ENCODE peak calls at places on chromosomes 11 and 22, in seven cellular contexts. One of them, this sample, is unnamed.

GRCh38 chr11:96324912-96325311 is 18.1 kb downstream of the MAML2 start:
- DNase-seq in fibroblast of the aortic adventitia: peak
- DNase-seq in left ventricle myocardium inferior: no peak
- DNase-seq in gastrocnemius medialis: no peak
- DNase-seq in nephron progenitor cell: no peak
- DNase-seq in CD8-positive, alpha-beta T cell: no peak
- DNase-seq in H1: no peak
- DNase-seq in this sample: no peak

GRCh38 chr11:45449036-45449601 is 163.0 kb upstream of the SYT13 start:
- DNase-seq in fibroblast of the aortic adventitia: no peak
- DNase-seq in left ventricle myocardium inferior: no peak
- DNase-seq in gastrocnemius medialis: no peak
- DNase-seq in nephron progenitor cell: no peak
- DNase-seq in CD8-positive, alpha-beta T cell: no peak
- DNase-seq in H1: no peak
- DNase-seq in this sample: no peak

GRCh38 chr11:11078344-11078743 is 220.5 kb upstream of the ZBED5 start:
- DNase-seq in fibroblast of the aortic adventitia: peak
- DNase-seq in left ventricle myocardium inferior: no peak
- DNase-seq in gastrocnemius medialis: no peak
- DNase-seq in nephron progenitor cell: no peak
- DNase-seq in CD8-positive, alpha-beta T cell: no peak
- DNase-seq in H1: no peak
- DNase-seq in this sample: no peak

GRCh38 chr22:37225481-37225880 is 13.2 kb upstream of the SSTR3 start:
- DNase-seq in fibroblast of the aortic adventitia: no peak
- DNase-seq in left ventricle myocardium inferior: no peak
- DNase-seq in gastrocnemius medialis: no peak
- DNase-seq in nephron progenitor cell: no peak
- DNase-seq in CD8-positive, alpha-beta T cell: no peak
- DNase-seq in H1: no peak
- DNase-seq in this sample: no peak

GRCh38 chr11:61477734-61478148 is 30.8 kb upstream of the LRRC10B start:
- DNase-seq in fibroblast of the aortic adventitia: peak
- DNase-seq in left ventricle myocardium inferior: peak
- DNase-seq in gastrocnemius medialis: peak
- DNase-seq in nephron progenitor cell: peak
- DNase-seq in CD8-positive, alpha-beta T cell: peak
- DNase-seq in H1: peak
- DNase-seq in this sample: peak

GRCh38 chr11:62012451-62013265 is 45.2 kb upstream of the FTH1 start:
- DNase-seq in fibroblast of the aortic adventitia: peak
- DNase-seq in left ventricle myocardium inferior: no peak
- DNase-seq in gastrocnemius medialis: no peak
- DNase-seq in nephron progenitor cell: no peak
- DNase-seq in CD8-positive, alpha-beta T cell: no peak
- DNase-seq in H1: no peak
- DNase-seq in this sample: no peak

GRCh38 chr11:83970061-83970671 is 684.0 kb upstream of the CCDC90B start:
- DNase-seq in fibroblast of the aortic adventitia: no peak
- DNase-seq in left ventricle myocardium inferior: no peak
- DNase-seq in gastrocnemius medialis: no peak
- DNase-seq in nephron progenitor cell: no peak
- DNase-seq in CD8-positive, alpha-beta T cell: no peak
- DNase-seq in H1: no peak
- DNase-seq in this sample: no peak

GRCh38 chr11:64674774-64675173 is 48.2 kb downstream of the NRXN2 start:
- DNase-seq in fibroblast of the aortic adventitia: no peak
- DNase-seq in left ventricle myocardium inferior: no peak
- DNase-seq in gastrocnemius medialis: no peak
- DNase-seq in nephron progenitor cell: no peak
- DNase-seq in CD8-positive, alpha-beta T cell: no peak
- DNase-seq in H1: no peak
- DNase-seq in this sample: no peak

GRCh38 chr22:35413624-35414023 is 13.7 kb downstream of the MCM5 start:
- DNase-seq in fibroblast of the aortic adventitia: no peak
- DNase-seq in left ventricle myocardium inferior: no peak
- DNase-seq in gastrocnemius medialis: no peak
- DNase-seq in nephron progenitor cell: no peak
- DNase-seq in CD8-positive, alpha-beta T cell: no peak
- DNase-seq in H1: no peak
- DNase-seq in this sample: no peak

GRCh38 chr11:130403301-130403804 is 25.1 kb downstream of the ADAMTS8 start:
- DNase-seq in fibroblast of the aortic adventitia: peak
- DNase-seq in left ventricle myocardium inferior: peak
- DNase-seq in gastrocnemius medialis: no peak
- DNase-seq in nephron progenitor cell: no peak
- DNase-seq in CD8-positive, alpha-beta T cell: no peak
- DNase-seq in H1: no peak
- DNase-seq in this sample: no peak

DNA sequence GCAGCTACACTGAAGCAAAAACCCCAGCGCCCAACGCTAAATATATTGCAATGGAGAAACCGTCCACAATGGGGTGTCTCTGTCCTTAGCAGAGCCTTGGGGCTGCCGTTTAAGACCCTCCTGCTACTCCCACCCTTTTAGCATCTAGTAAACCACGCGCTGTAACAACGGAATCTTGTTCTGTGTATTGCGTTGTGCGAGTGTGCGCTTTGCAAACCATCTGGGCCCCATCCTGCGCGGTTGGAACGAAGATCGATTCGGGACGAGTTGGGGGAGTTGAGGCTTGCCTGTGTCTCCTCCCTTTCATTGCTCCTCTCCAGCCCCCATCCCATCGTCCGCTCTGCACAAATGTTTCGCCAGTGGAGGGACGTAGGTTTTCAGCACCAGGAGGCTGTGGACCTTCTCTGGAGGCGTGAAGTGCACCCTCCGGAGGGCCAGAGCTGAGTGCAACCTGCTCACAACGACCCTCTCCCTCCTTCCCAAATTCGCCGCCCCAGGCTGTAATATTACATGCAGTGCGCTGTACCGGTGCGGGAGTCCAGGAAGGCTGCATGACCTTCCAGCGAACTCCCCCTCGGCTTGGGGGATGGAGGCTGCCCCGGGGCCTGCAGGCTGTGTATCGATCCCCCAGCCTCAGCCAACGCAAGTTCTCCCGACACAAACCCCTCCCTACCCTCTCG is 1.6 kb upstream of the KMT2A start:
- DNase-seq in fibroblast of the aortic adventitia: peak
- DNase-seq in left ventricle myocardium inferior: peak
- DNase-seq in gastrocnemius medialis: peak
- DNase-seq in nephron progenitor cell: peak
- DNase-seq in CD8-positive, alpha-beta T cell: no peak
- DNase-seq in H1: no peak
- DNase-seq in this sample: peak
- TF ChIP-seq CTCF in fibroblast of the aortic adventitia: no peak
- TF ChIP-seq CTCF in left ventricle myocardium inferior: no peak
- TF ChIP-seq CTCF in gastrocnemius medialis: no peak
- TF ChIP-seq CTCF in nephron progenitor cell: no peak
- TF ChIP-seq CTCF in CD8-positive, alpha-beta T cell: peak
- TF ChIP-seq CTCF in H1: no peak
- TF ChIP-seq CTCF in this sample: no peak

GRCh38 chr22:19476023-19476422 is 3.0 kb downstream of the UFD1 start:
- DNase-seq in fibroblast of the aortic adventitia: no peak
- DNase-seq in left ventricle myocardium inferior: no peak
- DNase-seq in gastrocnemius medialis: no peak
- DNase-seq in nephron progenitor cell: no peak
- DNase-seq in CD8-positive, alpha-beta T cell: no peak
- DNase-seq in H1: no peak
- DNase-seq in this sample: no peak

GRCh38 chr22:19470010-19470409 is 9.0 kb downstream of the UFD1 start:
- DNase-seq in fibroblast of the aortic adventitia: no peak
- DNase-seq in left ventricle myocardium inferior: no peak
- DNase-seq in gastrocnemius medialis: no peak
- DNase-seq in nephron progenitor cell: no peak
- DNase-seq in CD8-positive, alpha-beta T cell: no peak
- DNase-seq in H1: no peak
- DNase-seq in this sample: no peak

GRCh38 chr22:19471572-19471971 is 7.4 kb downstream of the UFD1 start:
- DNase-seq in fibroblast of the aortic adventitia: no peak
- DNase-seq in left ventricle myocardium inferior: no peak
- DNase-seq in gastrocnemius medialis: no peak
- DNase-seq in nephron progenitor cell: no peak
- DNase-seq in CD8-positive, alpha-beta T cell: no peak
- DNase-seq in H1: no peak
- DNase-seq in this sample: no peak

GRCh38 chr22:19472233-19472632 is 6.8 kb downstream of the UFD1 start:
- DNase-seq in fibroblast of the aortic adventitia: no peak
- DNase-seq in left ventricle myocardium inferior: no peak
- DNase-seq in gastrocnemius medialis: no peak
- DNase-seq in nephron progenitor cell: no peak
- DNase-seq in CD8-positive, alpha-beta T cell: no peak
- DNase-seq in H1: no peak
- DNase-seq in this sample: no peak

GRCh38 chr22:19473578-19473977 is 5.4 kb downstream of the UFD1 start:
- DNase-seq in fibroblast of the aortic adventitia: no peak
- DNase-seq in left ventricle myocardium inferior: no peak
- DNase-seq in gastrocnemius medialis: peak
- DNase-seq in nephron progenitor cell: no peak
- DNase-seq in CD8-positive, alpha-beta T cell: no peak
- DNase-seq in H1: no peak
- DNase-seq in this sample: no peak
- TF ChIP-seq CTCF in fibroblast of the aortic adventitia: peak
- TF ChIP-seq CTCF in left ventricle myocardium inferior: no peak
- TF ChIP-seq CTCF in gastrocnemius medialis: no peak
- TF ChIP-seq CTCF in nephron progenitor cell: no peak
- TF ChIP-seq CTCF in CD8-positive, alpha-beta T cell: no peak
- TF ChIP-seq CTCF in H1: no peak
- TF ChIP-seq CTCF in this sample: no peak

DNA sequence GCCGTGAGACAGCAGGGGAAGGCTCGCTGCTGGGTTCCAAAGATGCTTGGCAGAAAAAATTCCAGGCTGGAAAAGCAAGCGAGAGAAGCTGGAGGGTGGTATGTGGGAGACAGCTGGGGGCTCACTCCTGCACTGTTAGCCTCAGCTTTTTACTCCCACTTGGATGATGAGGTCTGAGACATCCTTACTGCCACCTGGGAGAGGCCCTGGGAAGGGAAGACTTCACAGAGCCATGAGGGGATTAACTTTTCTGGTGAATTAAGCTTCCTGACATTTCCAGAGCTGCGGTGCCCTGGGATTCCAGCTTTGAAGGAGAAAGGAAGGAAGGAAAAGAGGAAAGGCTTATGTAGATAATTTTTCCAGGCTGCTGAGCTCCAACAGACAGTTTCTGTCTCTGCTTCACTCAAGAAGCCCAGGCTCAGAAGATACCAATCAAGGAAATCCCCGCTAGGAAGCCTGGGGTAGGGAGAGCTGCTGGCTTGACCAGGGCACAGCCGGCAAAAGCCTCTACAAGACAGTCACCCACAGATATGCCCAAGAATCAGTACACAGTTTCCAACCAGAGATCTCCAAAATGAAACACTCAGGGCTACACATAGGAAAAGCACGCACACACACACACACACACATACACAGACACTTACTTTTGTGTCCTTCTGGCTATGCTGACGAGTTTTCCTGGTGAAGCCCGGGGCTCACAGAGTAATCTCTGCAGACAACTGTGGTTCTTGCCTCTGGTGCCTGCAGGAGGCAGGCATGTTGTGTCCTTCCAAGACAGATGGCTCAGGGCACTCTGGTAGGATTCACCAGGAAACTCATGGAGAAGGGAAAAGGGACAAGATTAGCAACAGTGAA is 907 bp downstream of the MCHR1 start:
- DNase-seq in fibroblast of the aortic adventitia: peak
- DNase-seq in left ventricle myocardium inferior: no peak
- DNase-seq in gastrocnemius medialis: no peak
- DNase-seq in nephron progenitor cell: no peak
- DNase-seq in CD8-positive, alpha-beta T cell: no peak
- DNase-seq in H1: no peak
- DNase-seq in this sample: peak
- TF ChIP-seq CTCF in fibroblast of the aortic adventitia: peak
- TF ChIP-seq CTCF in left ventricle myocardium inferior: no peak
- TF ChIP-seq CTCF in gastrocnemius medialis: no peak
- TF ChIP-seq CTCF in nephron progenitor cell: no peak
- TF ChIP-seq CTCF in CD8-positive, alpha-beta T cell: no peak
- TF ChIP-seq CTCF in H1: peak
- TF ChIP-seq CTCF in this sample: no peak

GRCh38 chr11:78149646-78150045 is 10.2 kb upstream of the ALG8 start:
- DNase-seq in fibroblast of the aortic adventitia: peak
- DNase-seq in left ventricle myocardium inferior: no peak
- DNase-seq in gastrocnemius medialis: no peak
- DNase-seq in nephron progenitor cell: no peak
- DNase-seq in CD8-positive, alpha-beta T cell: no peak
- DNase-seq in H1: no peak
- DNase-seq in this sample: no peak
- TF ChIP-seq CTCF in fibroblast of the aortic adventitia: peak
- TF ChIP-seq CTCF in left ventricle myocardium inferior: peak
- TF ChIP-seq CTCF in gastrocnemius medialis: no peak
- TF ChIP-seq CTCF in nephron progenitor cell: no peak
- TF ChIP-seq CTCF in CD8-positive, alpha-beta T cell: no peak
- TF ChIP-seq CTCF in H1: no peak
- TF ChIP-seq CTCF in this sample: no peak

GRCh38 chr11:18394928-18395734 is 768 bp downstream of the LDHA start:
- DNase-seq in fibroblast of the aortic adventitia: no peak
- DNase-seq in left ventricle myocardium inferior: no peak
- DNase-seq in gastrocnemius medialis: peak
- DNase-seq in nephron progenitor cell: no peak
- DNase-seq in CD8-positive, alpha-beta T cell: peak
- DNase-seq in H1: no peak
- DNase-seq in this sample: no peak

GRCh38 chr11:18395735-18396504 is 1.6 kb downstream of the LDHA start:
- DNase-seq in fibroblast of the aortic adventitia: peak
- DNase-seq in left ventricle myocardium inferior: peak
- DNase-seq in gastrocnemius medialis: peak
- DNase-seq in nephron progenitor cell: peak
- DNase-seq in CD8-positive, alpha-beta T cell: peak
- DNase-seq in H1: peak
- DNase-seq in this sample: peak

GRCh38 chr11:18393581-18394299 is 623 bp upstream of the LDHA start:
- DNase-seq in fibroblast of the aortic adventitia: no peak
- DNase-seq in left ventricle myocardium inferior: no peak
- DNase-seq in gastrocnemius medialis: no peak
- DNase-seq in nephron progenitor cell: no peak
- DNase-seq in CD8-positive, alpha-beta T cell: no peak
- DNase-seq in H1: no peak
- DNase-seq in this sample: no peak

GRCh38 chr11:18394300-18394927 is at the start of gene LDHA:
- DNase-seq in fibroblast of the aortic adventitia: peak
- DNase-seq in left ventricle myocardium inferior: peak
- DNase-seq in gastrocnemius medialis: peak
- DNase-seq in nephron progenitor cell: peak
- DNase-seq in CD8-positive, alpha-beta T cell: peak
- DNase-seq in H1: peak
- DNase-seq in this sample: peak

GRCh38 chr11:18397921-18398320 is 3.6 kb downstream of the LDHA start:
- DNase-seq in fibroblast of the aortic adventitia: no peak
- DNase-seq in left ventricle myocardium inferior: no peak
- DNase-seq in gastrocnemius medialis: no peak
- DNase-seq in nephron progenitor cell: no peak
- DNase-seq in CD8-positive, alpha-beta T cell: no peak
- DNase-seq in H1: no peak
- DNase-seq in this sample: no peak
- TF ChIP-seq CTCF in fibroblast of the aortic adventitia: no peak
- TF ChIP-seq CTCF in left ventricle myocardium inferior: no peak
- TF ChIP-seq CTCF in gastrocnemius medialis: no peak
- TF ChIP-seq CTCF in nephron progenitor cell: no peak
- TF ChIP-seq CTCF in CD8-positive, alpha-beta T cell: no peak
- TF ChIP-seq CTCF in H1: no peak
- TF ChIP-seq CTCF in this sample: no peak

GRCh38 chr11:46521947-46522681 is 71.7 kb downstream of the AMBRA1 start:
- DNase-seq in fibroblast of the aortic adventitia: peak
- DNase-seq in left ventricle myocardium inferior: no peak
- DNase-seq in gastrocnemius medialis: no peak
- DNase-seq in nephron progenitor cell: no peak
- DNase-seq in CD8-positive, alpha-beta T cell: no peak
- DNase-seq in H1: no peak
- DNase-seq in this sample: no peak
- TF ChIP-seq CTCF in fibroblast of the aortic adventitia: peak
- TF ChIP-seq CTCF in left ventricle myocardium inferior: peak
- TF ChIP-seq CTCF in gastrocnemius medialis: no peak
- TF ChIP-seq CTCF in nephron progenitor cell: peak
- TF ChIP-seq CTCF in CD8-positive, alpha-beta T cell: no peak
- TF ChIP-seq CTCF in H1: peak
- TF ChIP-seq CTCF in this sample: peak

This sample was measured in endothelial cell.